ENCODE peak calls at places on chromosome 5, in six cellular contexts. One of them, this sample, is unnamed.

GRCh38 chr5:43110606-43111170 is 10.0 kb upstream of the ZNF131 start:
- ATAC-seq in HepG2: peak; percentile 98
- ATAC-seq in mucosa of descending colon: peak; percentile 93
- ATAC-seq in naive thymus-derived CD4-positive, alpha-beta T cell: peak; percentile 87
- ATAC-seq in heart left ventricle: no peak
- ATAC-seq in left lung: no peak
- ATAC-seq in this sample: no peak

GRCh38 chr5:19855929-19856328 is 132.1 kb downstream of the CDH18 start:
- ATAC-seq in left lung: no peak
- ATAC-seq in heart left ventricle: no peak
- ATAC-seq in mucosa of descending colon: no peak
- ATAC-seq in naive thymus-derived CD4-positive, alpha-beta T cell: no peak
- ATAC-seq in HepG2: no peak
- ATAC-seq in this sample: no peak

GRCh38 chr5:28414619-28415018 is 1376.2 kb upstream of the CDH9 start:
- ATAC-seq in left lung: no peak
- ATAC-seq in naive thymus-derived CD4-positive, alpha-beta T cell: no peak
- ATAC-seq in mucosa of descending colon: no peak
- ATAC-seq in heart left ventricle: no peak
- ATAC-seq in HepG2: no peak
- ATAC-seq in this sample: no peak

GRCh38 chr5:58466939-58467338 is 7.1 kb upstream of the PLK2 start:
- ATAC-seq in naive thymus-derived CD4-positive, alpha-beta T cell: peak; percentile 77
- ATAC-seq in left lung: peak; percentile 66
- ATAC-seq in mucosa of descending colon: peak; percentile 49
- ATAC-seq in heart left ventricle: no peak
- ATAC-seq in HepG2: no peak
- ATAC-seq in this sample: no peak

GRCh38 chr5:922041-922744 is 29.5 kb downstream of the TRIP13 start:
- ATAC-seq in naive thymus-derived CD4-positive, alpha-beta T cell: no peak
- ATAC-seq in HepG2: no peak
- ATAC-seq in heart left ventricle: no peak
- ATAC-seq in left lung: no peak
- ATAC-seq in mucosa of descending colon: no peak
- ATAC-seq in this sample: no peak

GRCh38 chr5:85388752-85389151 is 1004.1 kb upstream of the EDIL3 start:
- ATAC-seq in mucosa of descending colon: no peak
- ATAC-seq in heart left ventricle: no peak
- ATAC-seq in HepG2: no peak
- ATAC-seq in left lung: no peak
- ATAC-seq in naive thymus-derived CD4-positive, alpha-beta T cell: no peak
- ATAC-seq in this sample: no peak

GRCh38 chr5:135355182-135355581 is 43.8 kb downstream of the MACROH2A1 start:
- ATAC-seq in mucosa of descending colon: no peak
- ATAC-seq in left lung: no peak
- ATAC-seq in naive thymus-derived CD4-positive, alpha-beta T cell: no peak
- ATAC-seq in HepG2: no peak
- ATAC-seq in heart left ventricle: peak; percentile 17
- ATAC-seq in this sample: no peak

GRCh38 chr5:158943057-158943456 is 156.7 kb downstream of the EBF1 start:
- ATAC-seq in HepG2: no peak
- ATAC-seq in heart left ventricle: peak; percentile 30
- ATAC-seq in naive thymus-derived CD4-positive, alpha-beta T cell: no peak
- ATAC-seq in left lung: no peak
- ATAC-seq in mucosa of descending colon: no peak
- ATAC-seq in this sample: peak; percentile 81

GRCh38 chr5:35038891-35039290 is 8.9 kb downstream of the AGXT2 start:
- ATAC-seq in heart left ventricle: no peak
- ATAC-seq in naive thymus-derived CD4-positive, alpha-beta T cell: no peak
- ATAC-seq in HepG2: no peak
- ATAC-seq in mucosa of descending colon: no peak
- ATAC-seq in left lung: no peak
- ATAC-seq in this sample: no peak

GRCh38 chr5:132557425-132557805 is 638 bp downstream of the RAD50 start:
- ATAC-seq in naive thymus-derived CD4-positive, alpha-beta T cell: peak; percentile 22
- ATAC-seq in mucosa of descending colon: peak; percentile 92
- ATAC-seq in HepG2: peak; percentile 87
- ATAC-seq in left lung: peak; percentile 89
- ATAC-seq in heart left ventricle: peak; percentile 59
- ATAC-seq in this sample: peak; percentile 44

GRCh38 chr5:91133183-91133582 is 249.9 kb downstream of the ARRDC3 start:
- ATAC-seq in HepG2: no peak
- ATAC-seq in mucosa of descending colon: peak; percentile 97
- ATAC-seq in heart left ventricle: no peak
- ATAC-seq in naive thymus-derived CD4-positive, alpha-beta T cell: no peak
- ATAC-seq in left lung: no peak
- ATAC-seq in this sample: no peak

GRCh38 chr5:2299388-2300220 is 416.9 kb upstream of the IRX4 start:
- ATAC-seq in naive thymus-derived CD4-positive, alpha-beta T cell: no peak
- ATAC-seq in HepG2: peak; percentile 62
- ATAC-seq in mucosa of descending colon: no peak
- ATAC-seq in left lung: no peak
- ATAC-seq in heart left ventricle: no peak
- ATAC-seq in this sample: no peak

GRCh38 chr5:2300421-2300820 is 417.7 kb upstream of the IRX4 start:
- ATAC-seq in left lung: no peak
- ATAC-seq in heart left ventricle: no peak
- ATAC-seq in naive thymus-derived CD4-positive, alpha-beta T cell: no peak
- ATAC-seq in mucosa of descending colon: no peak
- ATAC-seq in HepG2: no peak
- ATAC-seq in this sample: no peak

GRCh38 chr5:2302169-2302568 is 419.4 kb upstream of the IRX4 start:
- ATAC-seq in HepG2: no peak
- ATAC-seq in mucosa of descending colon: no peak
- ATAC-seq in naive thymus-derived CD4-positive, alpha-beta T cell: no peak
- ATAC-seq in left lung: no peak
- ATAC-seq in heart left ventricle: no peak
- ATAC-seq in this sample: no peak

GRCh38 chr5:2298746-2299145 is 416.0 kb upstream of the IRX4 start:
- ATAC-seq in HepG2: no peak
- ATAC-seq in left lung: no peak
- ATAC-seq in heart left ventricle: no peak
- ATAC-seq in naive thymus-derived CD4-positive, alpha-beta T cell: no peak
- ATAC-seq in mucosa of descending colon: no peak
- ATAC-seq in this sample: no peak

GRCh38 chr5:2300861-2301610 is 418.3 kb upstream of the IRX4 start:
- ATAC-seq in naive thymus-derived CD4-positive, alpha-beta T cell: no peak
- ATAC-seq in HepG2: no peak
- ATAC-seq in mucosa of descending colon: no peak
- ATAC-seq in left lung: no peak
- ATAC-seq in heart left ventricle: no peak
- ATAC-seq in this sample: no peak
- H3K9me3 ChIP-seq in naive thymus-derived CD4-positive, alpha-beta T cell: no peaks in the 10 kb centered on the region
- H3K9me3 ChIP-seq in HepG2: no peaks in the 10 kb centered on the region
- H3K9me3 ChIP-seq in mucosa of descending colon: no peaks in the 10 kb centered on the region
- H3K9me3 ChIP-seq in left lung: no peaks in the 10 kb centered on the region
- H3K9me3 ChIP-seq in heart left ventricle: no peaks in the 10 kb centered on the region
- H3K9me3 ChIP-seq in this sample: no peaks in the 10 kb centered on the region

GRCh38 chr5:98602534-98603112 is 170.8 kb upstream of the RGMB start:
- ATAC-seq in mucosa of descending colon: no peak
- ATAC-seq in naive thymus-derived CD4-positive, alpha-beta T cell: no peak
- ATAC-seq in HepG2: no peak
- ATAC-seq in left lung: no peak
- ATAC-seq in heart left ventricle: no peak
- ATAC-seq in this sample: no peak
- H3K9me3 ChIP-seq in mucosa of descending colon: peaks cover 4% of the 10 kb centered on the region
- H3K9me3 ChIP-seq in naive thymus-derived CD4-positive, alpha-beta T cell: no peaks in the 10 kb centered on the region
- H3K9me3 ChIP-seq in HepG2: no peaks in the 10 kb centered on the region
- H3K9me3 ChIP-seq in left lung: peaks cover 17% of the 10 kb centered on the region
- H3K9me3 ChIP-seq in heart left ventricle: no peaks in the 10 kb centered on the region
- H3K9me3 ChIP-seq in this sample: no peaks in the 10 kb centered on the region

DNA sequence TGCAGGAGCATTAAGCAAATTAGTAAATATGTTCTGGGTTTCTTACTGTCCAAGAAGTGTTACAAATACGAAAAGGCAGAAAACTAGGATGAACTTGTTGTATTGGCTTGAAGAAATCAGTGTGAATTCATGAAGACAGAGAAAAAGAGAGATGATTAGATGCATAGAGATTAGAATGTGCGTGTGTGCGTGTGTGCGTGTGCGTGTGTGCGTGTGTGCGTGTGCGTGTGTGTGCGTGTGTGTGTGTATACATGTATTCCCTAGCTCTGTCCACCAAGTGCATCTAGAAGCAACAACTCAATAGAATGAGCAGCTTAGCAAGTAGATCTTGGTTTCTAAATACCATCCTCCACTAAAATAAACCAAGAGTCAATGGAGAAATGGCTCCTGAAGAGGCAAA is 41.5 kb downstream of the SMIM23 start:
- ATAC-seq in left lung: no peak
- ATAC-seq in heart left ventricle: no peak
- ATAC-seq in naive thymus-derived CD4-positive, alpha-beta T cell: no peak
- ATAC-seq in HepG2: no peak
- ATAC-seq in mucosa of descending colon: no peak
- ATAC-seq in this sample: no peak
- H3K9me3 ChIP-seq in left lung: peaks cover 2% of the 10 kb centered on the region
- H3K9me3 ChIP-seq in heart left ventricle: no peaks in the 10 kb centered on the region
- H3K9me3 ChIP-seq in naive thymus-derived CD4-positive, alpha-beta T cell: no peaks in the 10 kb centered on the region
- H3K9me3 ChIP-seq in HepG2: no peaks in the 10 kb centered on the region
- H3K9me3 ChIP-seq in mucosa of descending colon: no peaks in the 10 kb centered on the region
- H3K9me3 ChIP-seq in this sample: no peaks in the 10 kb centered on the region

DNA sequence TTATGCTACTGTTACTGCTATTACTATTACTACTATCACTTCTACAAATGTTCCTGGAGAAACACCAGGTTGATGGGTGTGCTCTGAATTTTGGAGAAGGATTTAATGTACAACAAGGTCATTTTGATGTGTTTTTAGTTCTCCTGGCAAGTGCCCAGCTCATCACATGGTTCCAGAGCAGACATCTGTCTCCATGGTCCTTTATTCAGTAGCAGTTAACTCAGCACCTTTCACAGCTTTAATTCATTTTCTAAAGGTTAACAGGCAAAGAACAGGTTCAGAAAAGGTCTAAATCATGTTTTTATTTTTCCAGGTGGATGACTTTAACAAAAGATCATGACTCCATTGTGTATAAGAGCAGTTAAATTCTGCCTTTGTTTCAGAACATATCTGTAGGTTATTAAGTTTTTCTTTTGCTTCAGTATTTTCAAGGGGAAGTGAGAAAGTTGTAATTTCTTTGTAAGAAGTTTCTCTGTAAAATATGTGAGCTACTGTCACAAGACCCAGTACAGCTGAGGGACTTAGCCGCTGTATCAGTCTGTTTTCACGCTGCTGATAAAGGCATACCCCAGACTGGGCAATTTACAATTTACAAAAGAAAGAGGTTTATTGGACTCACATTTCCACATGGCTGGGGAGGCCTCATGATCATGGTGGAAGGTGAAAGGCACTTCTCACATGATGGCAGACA is 41.9 kb downstream of the MTRR start:
- ATAC-seq in mucosa of descending colon: no peak
- ATAC-seq in left lung: no peak
- ATAC-seq in naive thymus-derived CD4-positive, alpha-beta T cell: no peak
- ATAC-seq in heart left ventricle: no peak
- ATAC-seq in HepG2: no peak
- ATAC-seq in this sample: no peak
- H3K9me3 ChIP-seq in mucosa of descending colon: peaks cover 32% of the 10 kb centered on the region
- H3K9me3 ChIP-seq in left lung: peaks cover 45% of the 10 kb centered on the region
- H3K9me3 ChIP-seq in naive thymus-derived CD4-positive, alpha-beta T cell: peaks cover 38% of the 10 kb centered on the region
- H3K9me3 ChIP-seq in heart left ventricle: peaks cover 16% of the 10 kb centered on the region
- H3K9me3 ChIP-seq in HepG2: peaks cover 15% of the 10 kb centered on the region
- H3K9me3 ChIP-seq in this sample: peaks cover 40% of the 10 kb centered on the region

DNA sequence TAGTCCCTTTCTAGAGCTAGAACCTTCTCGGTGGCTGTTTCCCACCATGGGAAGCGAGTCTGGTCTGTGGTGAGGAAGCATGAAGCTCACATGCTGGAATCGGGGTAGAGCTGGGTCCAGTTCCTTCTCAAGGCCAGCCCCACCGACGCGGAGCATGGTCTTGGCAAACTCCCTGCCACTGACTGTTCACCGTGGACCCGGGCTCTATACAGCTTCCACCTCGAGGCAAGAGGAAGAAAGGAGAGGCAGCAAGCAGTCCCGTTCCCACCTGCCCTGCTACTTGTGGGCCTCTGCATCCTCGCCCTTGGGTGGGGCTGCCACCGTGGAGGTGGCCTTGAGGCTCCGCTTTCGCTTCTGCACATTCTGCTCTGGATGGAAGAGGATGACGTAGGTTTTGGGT is 13.7 kb downstream of the GRM6 start:
- ATAC-seq in left lung: no peak
- ATAC-seq in mucosa of descending colon: no peak
- ATAC-seq in heart left ventricle: no peak
- ATAC-seq in naive thymus-derived CD4-positive, alpha-beta T cell: no peak
- ATAC-seq in HepG2: no peak
- ATAC-seq in this sample: no peak
- H3K9me3 ChIP-seq in left lung: peaks cover 98% of the 10 kb centered on the region
- H3K9me3 ChIP-seq in mucosa of descending colon: peaks cover 94% of the 10 kb centered on the region
- H3K9me3 ChIP-seq in heart left ventricle: peaks cover 20% of the 10 kb centered on the region
- H3K9me3 ChIP-seq in naive thymus-derived CD4-positive, alpha-beta T cell: peaks cover 39% of the 10 kb centered on the region
- H3K9me3 ChIP-seq in HepG2: peaks cover 72% of the 10 kb centered on the region
- H3K9me3 ChIP-seq in this sample: peaks cover 100% of the 10 kb centered on the region

GRCh38 chr5:141392429-141393198 is at the start of gene PCDHGA8:
- ATAC-seq in heart left ventricle: no peak
- ATAC-seq in mucosa of descending colon: no peak
- ATAC-seq in naive thymus-derived CD4-positive, alpha-beta T cell: no peak
- ATAC-seq in left lung: no peak
- ATAC-seq in HepG2: no peak
- ATAC-seq in this sample: no peak
- H3K9me3 ChIP-seq in heart left ventricle: peaks cover 57% of the 10 kb centered on the region
- H3K9me3 ChIP-seq in mucosa of descending colon: peaks cover 77% of the 10 kb centered on the region
- H3K9me3 ChIP-seq in naive thymus-derived CD4-positive, alpha-beta T cell: peaks cover 39% of the 10 kb centered on the region
- H3K9me3 ChIP-seq in left lung: peaks cover 73% of the 10 kb centered on the region
- H3K9me3 ChIP-seq in HepG2: peaks cover 47% of the 10 kb centered on the region
- H3K9me3 ChIP-seq in this sample: peaks cover 6% of the 10 kb centered on the region

DNA sequence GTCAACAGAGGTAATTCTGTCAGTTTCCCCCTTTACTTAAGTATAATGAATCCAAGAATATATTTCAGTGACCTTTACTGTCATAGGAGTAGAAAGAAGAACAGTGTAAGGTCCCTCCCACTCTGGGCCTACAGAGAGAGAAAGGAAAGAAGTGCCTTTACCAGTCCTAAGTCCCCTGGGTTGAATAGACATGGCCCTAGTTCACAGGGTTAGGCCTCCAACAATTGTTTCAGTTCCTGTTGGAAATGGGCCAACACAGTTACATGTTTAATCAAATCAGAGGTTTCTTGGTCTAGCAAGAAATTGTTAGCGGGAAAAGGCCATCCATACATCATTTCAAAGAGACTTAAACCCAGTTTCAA is 605.6 kb downstream of the MTRR start:
- ATAC-seq in left lung: no peak
- ATAC-seq in HepG2: no peak
- ATAC-seq in naive thymus-derived CD4-positive, alpha-beta T cell: no peak
- ATAC-seq in mucosa of descending colon: peak; percentile 67
- ATAC-seq in heart left ventricle: no peak
- ATAC-seq in this sample: no peak
- H3K9me3 ChIP-seq in left lung: peaks cover 23% of the 10 kb centered on the region
- H3K9me3 ChIP-seq in HepG2: peaks cover 82% of the 10 kb centered on the region
- H3K9me3 ChIP-seq in naive thymus-derived CD4-positive, alpha-beta T cell: peaks cover 13% of the 10 kb centered on the region
- H3K9me3 ChIP-seq in mucosa of descending colon: peaks cover 15% of the 10 kb centered on the region
- H3K9me3 ChIP-seq in heart left ventricle: no peaks in the 10 kb centered on the region
- H3K9me3 ChIP-seq in this sample: no peaks in the 10 kb centered on the region

GRCh38 chr5:107717816-107718215 is 47.1 kb upstream of the EFNA5 start:
- ATAC-seq in heart left ventricle: no peak
- ATAC-seq in naive thymus-derived CD4-positive, alpha-beta T cell: no peak
- ATAC-seq in HepG2: no peak
- ATAC-seq in mucosa of descending colon: no peak
- ATAC-seq in left lung: no peak
- ATAC-seq in this sample: no peak
- H3K9me3 ChIP-seq in heart left ventricle: no peaks in the 10 kb centered on the region
- H3K9me3 ChIP-seq in naive thymus-derived CD4-positive, alpha-beta T cell: peaks cover 10% of the 10 kb centered on the region
- H3K9me3 ChIP-seq in HepG2: no peaks in the 10 kb centered on the region
- H3K9me3 ChIP-seq in mucosa of descending colon: peaks cover 30% of the 10 kb centered on the region
- H3K9me3 ChIP-seq in left lung: peaks cover 40% of the 10 kb centered on the region
- H3K9me3 ChIP-seq in this sample: no peaks in the 10 kb centered on the region